ENCODE peak calls at places on chromosomes 2 and 18, in four cellular contexts. Y is HepG2, O is K562, R is GM12878. Z is an unnamed sample.

GRCh38 chr2:217942731-217943335 is 60.0 kb downstream of the TNS1 start:
- DNase-seq in R (no peak), O (no peak), Y (peak), Z (no peak)

GRCh38 chr2:99543247-99543646 is 53.4 kb upstream of the REV1 start:
- DNase-seq in O (no peak), Y (no peak), R (no peak), Z (no peak)

GRCh38 chr2:237092920-237093781 is 7.5 kb downstream of the COPS8 start:
- DNase-seq in O (no peak), Y (no peak), R (no peak), Z (peak)

GRCh38 chr2:10978112-10978670 is 66.5 kb downstream of the KCNF1 start:
- DNase-seq in Y (no peak), R (no peak), O (no peak), Z (no peak)

GRCh38 chr18:75530548-75531211 is 103.2 kb upstream of the SMIM21 start:
- DNase-seq in O (no peak), R (no peak), Y (no peak), Z (no peak)

GRCh38 chr18:46199515-46200147 is 95.4 kb downstream of the HAUS1 start:
- DNase-seq in O (peak), R (no peak), Y (peak), Z (no peak)

GRCh38 chr2:20483496-20483895 is 36.6 kb downstream of the RHOB start:
- DNase-seq in O (no peak), Y (no peak), R (no peak), Z (no peak)

GRCh38 chr2:105744091-105744908 is 412 bp upstream of the NCK2 start:
- DNase-seq in R (no peak), Y (peak), O (peak), Z (peak)

GRCh38 chr2:27086722-27087446 is at the start of gene KHK:
- DNase-seq in Y (peak), O (peak), R (no peak), Z (peak)

GRCh38 chr2:147863835-147864234 is 19.0 kb downstream of the ACVR2A start:
- DNase-seq in O (no peak), R (no peak), Y (no peak), Z (no peak)

GRCh38 chr2:142937347-142937746 is 59.9 kb downstream of the KYNU start:
- DNase-seq in R (no peak), Y (no peak), O (peak), Z (no peak)

GRCh38 chr2:3959372-3959771 is 256.0 kb downstream of the DCDC2C start:
- DNase-seq in O (peak), Y (peak), R (no peak), Z (peak)

GRCh38 chr18:31105733-31106132 is 3.5 kb upstream of the DSC2 start:
- DNase-seq in O (peak), Y (no peak), R (no peak), Z (no peak)

GRCh38 chr2:171893196-171893823 is 734 bp downstream of the SLC25A12 start:
- DNase-seq in R (no peak), Y (no peak), O (peak), Z (no peak)

GRCh38 chr2:218894168-218895157 is 13.8 kb downstream of the WNT10A start:
- DNase-seq in O (no peak), R (no peak), Y (no peak), Z (no peak)

GRCh38 chr2:24050041-24050655 is 607 bp downstream of the FKBP1B start:
- DNase-seq in Y (peak), R (no peak), O (no peak), Z (peak)

GRCh38 chr2:113132622-113133021 is 5.2 kb downstream of the IL1RN start:
- DNase-seq in Y (no peak), O (no peak), R (no peak), Z (no peak)
- TF ChIP-seq FOXK2 in Y (no peak), O (no peak), R (no peak), Z (no peak)

GRCh38 chr2:32864337-32864736 is 82.4 kb upstream of the LTBP1 start:
- DNase-seq in R (no peak), O (no peak), Y (no peak), Z (no peak)

GRCh38 chr2:32863803-32864202 is 83.0 kb upstream of the LTBP1 start:
- DNase-seq in R (no peak), O (no peak), Y (no peak), Z (no peak)

GRCh38 chr2:32863326-32863725 is 83.4 kb upstream of the LTBP1 start:
- DNase-seq in R (no peak), O (no peak), Y (no peak), Z (no peak)

GRCh38 chr2:32864761-32865160 is 82.0 kb upstream of the LTBP1 start:
- DNase-seq in R (no peak), O (no peak), Y (no peak), Z (no peak)

DNA sequence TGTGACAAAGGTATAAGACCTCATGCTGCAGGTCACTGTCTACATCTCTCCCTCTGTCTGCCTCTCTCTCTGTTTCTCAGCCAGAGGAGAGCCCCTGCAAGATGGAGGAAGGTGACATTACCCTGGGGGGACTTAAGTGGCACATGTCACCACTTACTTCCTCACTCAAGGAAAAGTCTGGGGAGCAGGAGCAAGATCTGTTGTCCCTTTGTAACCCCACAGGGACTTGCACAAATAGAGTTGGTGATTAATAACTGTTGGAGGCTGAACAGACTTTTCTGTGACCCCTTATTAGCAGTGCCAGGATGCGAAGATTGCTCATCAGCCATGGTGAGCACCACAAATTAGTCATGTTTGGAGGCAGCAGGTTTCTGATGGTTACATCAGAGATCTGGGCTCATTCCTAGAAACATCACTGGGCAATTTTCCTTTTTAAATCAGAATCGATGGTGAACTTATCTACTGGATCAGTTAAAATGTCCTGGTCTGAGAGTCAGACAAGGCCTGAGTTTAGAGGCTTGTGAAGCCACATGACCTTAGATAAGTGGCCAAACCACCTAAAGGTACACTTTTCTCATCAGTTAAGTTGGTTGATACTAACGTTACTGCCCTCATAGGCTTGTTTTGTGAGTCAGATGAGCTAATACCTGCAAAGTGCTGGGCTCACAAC is 81.2 kb upstream of the LTBP1 start:
- DNase-seq in Y (no peak), R (no peak), O (no peak), Z (no peak)
- TF ChIP-seq FOXM1 in Y (no peak), R (no peak), O (no peak), Z (no peak)

DNA sequence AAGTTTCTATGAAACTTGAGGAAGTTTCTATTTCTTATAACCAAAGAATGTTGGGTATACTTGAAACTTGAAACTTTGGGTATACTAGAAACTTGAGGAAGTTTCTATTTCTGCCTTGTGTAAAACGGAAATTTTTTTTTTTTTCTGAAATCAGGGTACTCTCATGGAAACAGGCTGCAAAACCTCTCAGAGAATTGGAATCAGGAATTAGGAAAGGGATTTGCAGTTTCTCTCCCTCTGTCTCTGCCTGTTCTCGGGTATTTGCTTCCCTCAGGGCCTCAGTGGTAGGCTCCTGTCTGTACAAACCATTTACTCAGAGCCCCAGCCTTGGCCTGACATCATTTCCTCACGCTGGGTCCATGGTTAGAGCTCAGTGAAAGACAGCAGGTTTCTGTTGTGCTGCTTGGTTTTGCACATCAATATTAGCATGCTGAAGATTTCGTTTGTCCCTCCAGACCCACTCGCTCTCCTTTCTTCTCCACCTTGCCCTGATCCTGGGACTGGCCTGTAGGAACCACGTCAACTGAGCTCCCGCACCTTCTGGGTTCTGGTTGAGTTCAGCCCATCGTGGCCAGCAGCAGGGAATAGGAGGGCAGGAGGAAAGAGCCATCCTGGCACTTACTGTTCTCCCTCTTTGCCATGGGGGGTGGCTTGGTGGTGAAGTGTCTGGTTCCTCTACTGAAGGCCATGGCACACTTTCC is 106.4 kb downstream of the POLR1A start:
- DNase-seq in O (peak), Y (no peak), R (peak), Z (no peak)
- TF ChIP-seq FOXK2 in O (no peak), Y (no peak), R (no peak), Z (no peak)

DNA sequence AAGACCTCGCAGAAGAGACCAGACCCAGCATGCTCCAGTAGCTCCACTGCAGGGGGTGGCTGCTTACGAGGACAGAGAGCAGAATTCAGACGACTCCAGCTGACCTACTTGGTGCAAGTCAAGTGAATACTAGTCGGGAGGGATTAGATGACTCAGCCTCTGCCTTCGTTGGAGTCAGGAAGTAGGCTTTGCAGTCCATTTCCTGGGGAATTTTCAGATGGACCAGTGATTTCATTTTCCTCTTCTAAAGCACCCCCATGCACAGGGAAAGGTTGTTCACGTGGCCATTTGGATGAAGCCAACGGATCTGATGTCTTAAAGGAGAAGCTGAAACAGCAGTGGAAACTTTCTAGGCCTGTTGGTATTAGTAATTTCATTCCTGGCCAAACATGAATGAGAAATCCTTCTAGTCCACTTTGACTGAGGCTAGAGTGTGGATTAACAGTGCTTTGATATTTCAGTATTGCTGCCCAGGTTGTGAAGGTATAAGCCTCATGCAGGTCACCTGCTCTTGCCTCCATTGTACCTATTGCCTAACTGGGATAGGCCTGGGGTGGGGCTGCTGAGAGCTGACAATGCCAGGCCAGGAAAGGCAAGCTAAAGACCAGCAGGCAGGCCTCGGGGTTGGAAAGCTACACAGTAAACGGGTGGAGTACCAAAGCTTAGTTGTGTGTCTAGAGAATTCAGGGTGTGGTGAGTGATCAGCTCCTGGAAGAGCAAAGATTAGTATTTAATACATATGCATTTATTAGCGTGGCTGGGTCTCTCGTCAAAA is 117.6 kb upstream of the FOSL2 start:
- DNase-seq in Y (no peak), R (no peak), O (peak), Z (no peak)
- TF ChIP-seq FOXM1 in Y (no peak), R (no peak), O (no peak), Z (no peak)

GRCh38 chr2:112916145-112916571 is 5.2 kb downstream of the IL37 start:
- DNase-seq in R (no peak), O (no peak), Y (no peak), Z (no peak)

GRCh38 chr2:112917856-112918255 is 6.9 kb downstream of the IL37 start:
- DNase-seq in Y (no peak), R (no peak), O (no peak), Z (no peak)

GRCh38 chr2:112912403-112912802 is 1.4 kb downstream of the IL37 start:
- DNase-seq in O (no peak), Y (no peak), R (no peak), Z (no peak)

GRCh38 chr2:112916625-112917024 is 5.7 kb downstream of the IL37 start:
- DNase-seq in Y (no peak), R (no peak), O (no peak), Z (no peak)

GRCh38 chr2:112915300-112916144 is 4.6 kb downstream of the IL37 start:
- DNase-seq in O (no peak), Y (no peak), R (no peak), Z (no peak)
- TF ChIP-seq FOXK2 in O (no peak), Y (no peak), R (no peak), Z (no peak)

GRCh38 chr2:152047826-152048476 is 50.9 kb downstream of the CACNB4 start:
- DNase-seq in R (no peak), Y (peak), O (peak), Z (peak)
- TF ChIP-seq FOXM1 in R (no peak), Y (no peak), O (no peak), Z (no peak)

GRCh38 chr2:120433816-120434290 is 87.9 kb downstream of the INHBB start:
- DNase-seq in R (no peak), O (no peak), Y (no peak), Z (no peak)

GRCh38 chr2:120435671-120436459 is 89.9 kb downstream of the INHBB start:
- DNase-seq in Y (no peak), O (no peak), R (no peak), Z (no peak)

GRCh38 chr2:120432976-120433815 is 87.3 kb downstream of the INHBB start:
- DNase-seq in Y (no peak), R (no peak), O (no peak), Z (no peak)

GRCh38 chr2:120434909-120435308 is 89.0 kb downstream of the INHBB start:
- DNase-seq in Y (no peak), R (no peak), O (no peak), Z (no peak)

GRCh38 chr2:120434487-120434886 is 88.6 kb downstream of the INHBB start:
- DNase-seq in O (no peak), Y (no peak), R (no peak), Z (no peak)
- TF ChIP-seq FOXK2 in O (no peak), Y (no peak), R (no peak), Z (no peak)

Z was measured in HEK293T.